ENCODE peak calls at places on chromosomes 7 and 10, in five cellular contexts. A is H1, B is IMR-90, E is HepG2, N is K562. C is an unnamed sample.

GRCh38 chr7:36280840-36281812 is 108.5 kb upstream of the ANLN start:
- DNase-seq in E (no peak), N (no peak), B (peak), A (no peak), C (peak)

GRCh38 chr7:304574-305409 is 14.8 kb downstream of the FOXL3 start:
- DNase-seq in B (no peak), A (no peak), N (no peak), E (no peak), C (no peak)

GRCh38 chr10:86348321-86349210 is 18.0 kb downstream of the GRID1 start:
- DNase-seq in B (no peak), N (peak), E (peak), A (no peak), C (no peak)

GRCh38 chr7:140924019-140924820 is 509 bp downstream of the BRAF start:
- DNase-seq in N (peak), B (peak), A (peak), E (peak), C (peak)

GRCh38 chr10:34433241-34434076 is 381.6 kb downstream of the PARD3 start:
- DNase-seq in B (peak), E (no peak), A (no peak), N (no peak), C (no peak)

GRCh38 chr10:102524746-102525145 is 21.0 kb downstream of the SUFU start:
- DNase-seq in A (no peak), N (no peak), E (no peak), B (no peak), C (no peak)

GRCh38 chr10:92103376-92104084 is 180.0 kb downstream of the BTAF1 start:
- DNase-seq in N (no peak), B (peak), A (no peak), E (peak), C (no peak)

GRCh38 chr7:151705744-151706567 is 171.0 kb downstream of the PRKAG2 start:
- DNase-seq in N (peak), E (peak), A (no peak), B (peak), C (peak)

GRCh38 chr10:122875843-122876492 is 3.4 kb downstream of the FAM24B start:
- DNase-seq in N (no peak), A (peak), E (no peak), B (no peak), C (no peak)

GRCh38 chr10:20271490-20271889 is 455.3 kb downstream of the PLXDC2 start:
- DNase-seq in E (no peak), B (no peak), A (no peak), N (no peak), C (no peak)

GRCh38 chr7:123901111-123901510 is 23.9 kb upstream of the SPAM1 start:
- DNase-seq in E (no peak), A (no peak), N (no peak), B (no peak), C (no peak)

GRCh38 chr7:81908220-81908619 is 138.4 kb upstream of the HGF start:
- DNase-seq in B (no peak), A (no peak), N (no peak), E (no peak), C (no peak)

GRCh38 chr7:19069842-19070241 is 47.6 kb downstream of the TWIST1 start:
- DNase-seq in A (no peak), E (no peak), N (no peak), B (peak), C (no peak)
- TF ChIP-seq RFX5 in A (no peak), E (no peak), N (no peak), B (no peak), C (no peak)

GRCh38 chr7:73725703-73726466 is 6.4 kb upstream of the STX1A start:
- DNase-seq in A (no peak), N (peak), E (peak), B (peak), C (no peak)
- H3K27ac ChIP-seq in A (no peak), N (no peak), E (no peak), B (no peak), C (peak)

DNA sequence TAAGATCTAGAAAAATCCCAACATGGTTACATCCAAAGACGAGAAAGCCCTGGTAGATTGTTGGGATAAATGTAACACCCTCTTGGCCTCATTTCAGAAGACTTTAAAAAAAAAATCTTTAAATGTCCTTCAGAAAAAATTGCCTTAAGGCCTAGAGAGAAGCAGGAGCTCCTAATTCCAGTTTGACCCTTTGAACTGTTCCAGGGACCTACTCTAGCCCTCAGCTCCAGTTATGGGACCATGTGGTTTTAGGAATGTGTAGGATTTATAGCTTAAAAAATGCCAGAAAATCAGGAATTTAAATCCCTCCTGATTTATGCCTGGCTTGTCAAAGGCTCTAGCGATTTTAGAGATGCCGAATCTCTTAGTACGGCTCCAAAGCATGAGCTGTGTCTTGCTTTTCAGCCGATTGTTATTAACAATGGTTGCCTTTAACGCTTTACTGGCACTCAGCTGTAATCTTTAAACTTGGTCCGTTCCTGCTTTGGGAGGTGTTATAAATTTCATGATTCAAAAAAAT is 130.6 kb upstream of the NPVF start:
- DNase-seq in A (no peak), E (no peak), B (no peak), N (no peak), C (no peak)
- TF ChIP-seq RFX5 in A (no peak), E (no peak), B (no peak), N (no peak), C (no peak)

GRCh38 chr7:49791089-49791741 is 17.8 kb downstream of the VWC2 start:
- DNase-seq in E (peak), N (no peak), B (no peak), A (peak), C (peak)
- H3K27ac ChIP-seq in E (no peak), N (no peak), B (no peak), A (no peak), C (no peak)

GRCh38 chr10:13074562-13075451 is 25.2 kb upstream of the OPTN start:
- DNase-seq in A (peak), N (peak), E (peak), B (peak), C (peak)
- TF ChIP-seq RFX5 in A (no peak), N (no peak), E (no peak), B (no peak), C (no peak)

DNA sequence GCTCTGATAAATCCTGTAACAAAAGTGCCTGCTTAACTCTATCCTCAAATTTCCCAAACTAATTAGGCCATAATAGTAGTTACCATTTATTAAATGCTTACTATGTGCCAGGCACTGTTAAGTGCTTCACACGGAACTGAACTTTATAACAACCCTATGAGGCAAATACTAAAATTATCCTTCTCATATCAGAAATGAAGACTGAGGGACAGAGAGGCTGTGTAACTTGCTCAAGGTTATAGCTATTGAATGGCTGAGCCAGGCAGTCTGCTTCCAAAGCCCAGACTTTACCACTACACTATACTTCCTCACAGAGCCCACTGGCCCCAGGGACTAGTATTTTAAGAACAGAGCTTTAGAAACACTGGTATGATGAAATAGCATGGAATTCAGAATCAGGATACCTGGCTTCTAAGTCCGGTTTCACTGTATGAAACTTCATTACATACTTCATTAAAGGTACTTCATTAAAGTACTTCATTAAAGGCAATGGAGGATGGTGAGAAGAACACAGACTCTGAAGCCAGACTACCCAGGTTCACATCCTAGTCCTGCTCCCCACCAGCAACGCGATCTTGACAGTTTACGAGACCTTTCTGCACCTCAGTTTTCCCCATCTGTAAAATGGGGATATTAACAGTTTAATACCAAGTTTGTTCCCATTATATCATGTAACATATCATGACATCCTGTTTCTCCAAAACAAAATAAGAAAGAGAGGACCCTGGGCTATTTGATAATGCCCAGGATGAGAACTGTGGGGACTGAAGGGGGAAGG is 19.6 kb downstream of the ANXA11 start:
- DNase-seq in E (no peak), B (no peak), N (no peak), A (no peak), C (no peak)
- H3K27ac ChIP-seq in E (no peak), B (no peak), N (no peak), A (no peak), C (no peak)

GRCh38 chr7:105218215-105218614 is 170.5 kb downstream of the SRPK2 start:
- DNase-seq in E (no peak), B (peak), N (no peak), A (peak), C (no peak)
- TF ChIP-seq RFX5 in E (no peak), B (no peak), N (no peak), A (no peak), C (no peak)